ENCODE peak calls at places on chromosomes 16 and 17, in eight cellular contexts. Y is Peyer's patch, H is ovary, V is endothelial cell of umbilical vein, I is breast epithelium, K is GM12878, C is heart left ventricle, O is transverse colon. J is an unnamed sample.

GRCh38 chr16:56349086-56349415 is 76.3 kb downstream of the AMFR start:
- DNase-seq in V (no peak), I (no peak), H (no peak), K (no peak), C (no peak), Y (no peak), O (no peak), J (no peak)

GRCh38 chr16:70747703-70748631 is 53.0 kb downstream of the VAC14 start:
- DNase-seq in Y (no peak), V (no peak), C (no peak), K (no peak), H (no peak), O (no peak), I (peak; percentile 56), J (no peak)

GRCh38 chr17:78787444-78787843 is 5.4 kb upstream of the CYTH1 start:
- DNase-seq in C (no peak), O (no peak), K (no peak), H (no peak), V (no peak), Y (no peak), I (no peak), J (no peak)

GRCh38 chr16:68802190-68802589 is 41.1 kb upstream of the TANGO6 start:
- DNase-seq in C (no peak), I (no peak), Y (no peak), V (no peak), K (no peak), H (no peak), O (no peak), J (no peak)

GRCh38 chr17:30207655-30208054 is 27.8 kb downstream of the SLC6A4 start:
- DNase-seq in V (no peak), O (no peak), K (no peak), Y (no peak), I (no peak), C (no peak), H (no peak), J (no peak)

GRCh38 chr16:49277386-49277742 is 4.3 kb downstream of the CBLN1 start:
- DNase-seq in V (no peak), H (no peak), O (no peak), I (no peak), C (no peak), Y (no peak), K (no peak), J (no peak)

GRCh38 chr16:23284584-23284983 is 17.5 kb upstream of the SCNN1B start:
- DNase-seq in C (no peak), K (no peak), Y (no peak), V (no peak), O (no peak), H (no peak), I (no peak), J (no peak)

GRCh38 chr17:76268015-76268749 is 3.0 kb downstream of the UBALD2 start:
- DNase-seq in Y (peak; percentile 93), C (peak; percentile 81), V (peak; percentile 69), I (peak; percentile 84), H (no peak), O (peak; percentile 84), K (peak; percentile 76), J (peak; percentile 83)

GRCh38 chr16:66247516-66248089 is 118.9 kb upstream of the CDH5 start:
- DNase-seq in V (no peak), O (peak; percentile 19), Y (peak; percentile 56), C (no peak), H (peak; percentile 60), K (no peak), I (no peak), J (peak; percentile 29)

GRCh38 chr16:64051826-64052225 is 1070.0 kb downstream of the CDH11 start:
- DNase-seq in Y (no peak), O (no peak), H (no peak), V (peak; percentile 19), K (no peak), I (no peak), C (no peak), J (no peak)

GRCh38 chr17:43363181-43363925 is 35.4 kb upstream of the ARL4D start:
- DNase-seq in Y (no peak), V (no peak), H (no peak), I (no peak), C (no peak), O (no peak), K (no peak), J (no peak)

GRCh38 chr17:56153215-56153614 is at the start of gene ANKFN1:
- DNase-seq in O (no peak), V (no peak), I (no peak), Y (no peak), C (no peak), H (no peak), K (no peak), J (no peak)

GRCh38 chr16:13510425-13511151 is 409.4 kb upstream of the ERCC4 start:
- DNase-seq in Y (no peak), H (no peak), V (no peak), I (no peak), K (no peak), C (no peak), O (no peak), J (no peak)

GRCh38 chr17:48024149-48025039 is 13.2 kb downstream of the COPZ2 start:
- DNase-seq in I (peak; percentile 46), O (peak; percentile 70), V (no peak), C (peak; percentile 40), Y (peak; percentile 71), K (no peak), H (peak; percentile 56), J (peak; percentile 33)

GRCh38 chr17:72529386-72529785 is 408.6 kb downstream of the SOX9 start:
- DNase-seq in O (no peak), H (no peak), V (no peak), K (no peak), I (no peak), Y (no peak), C (no peak), J (no peak)

GRCh38 chr17:11852911-11853310 is 144.4 kb downstream of the ZNF18 start:
- DNase-seq in Y (no peak), O (no peak), K (no peak), H (no peak), I (no peak), V (no peak), C (no peak), J (no peak)

GRCh38 chr17:57323391-57323790 is 67.1 kb downstream of the MSI2 start:
- DNase-seq in K (no peak), O (no peak), V (no peak), C (no peak), I (no peak), H (no peak), Y (no peak), J (no peak)

GRCh38 chr17:1743094-1743452 is 402 bp downstream of the SERPINF2 start:
- DNase-seq in I (no peak), O (no peak), V (no peak), K (no peak), H (no peak), C (no peak), Y (no peak), J (no peak)

GRCh38 chr17:17042851-17043667 is 802 bp downstream of the MPRIP start:
- DNase-seq in I (no peak), H (peak; percentile 52), K (no peak), C (no peak), O (no peak), V (peak; percentile 64), Y (peak; percentile 53), J (no peak)

GRCh38 chr16:48212033-48212432 is 32.1 kb upstream of the LONP2 start:
- DNase-seq in V (no peak), O (no peak), C (no peak), H (no peak), K (no peak), I (no peak), Y (no peak), J (no peak)

DNA sequence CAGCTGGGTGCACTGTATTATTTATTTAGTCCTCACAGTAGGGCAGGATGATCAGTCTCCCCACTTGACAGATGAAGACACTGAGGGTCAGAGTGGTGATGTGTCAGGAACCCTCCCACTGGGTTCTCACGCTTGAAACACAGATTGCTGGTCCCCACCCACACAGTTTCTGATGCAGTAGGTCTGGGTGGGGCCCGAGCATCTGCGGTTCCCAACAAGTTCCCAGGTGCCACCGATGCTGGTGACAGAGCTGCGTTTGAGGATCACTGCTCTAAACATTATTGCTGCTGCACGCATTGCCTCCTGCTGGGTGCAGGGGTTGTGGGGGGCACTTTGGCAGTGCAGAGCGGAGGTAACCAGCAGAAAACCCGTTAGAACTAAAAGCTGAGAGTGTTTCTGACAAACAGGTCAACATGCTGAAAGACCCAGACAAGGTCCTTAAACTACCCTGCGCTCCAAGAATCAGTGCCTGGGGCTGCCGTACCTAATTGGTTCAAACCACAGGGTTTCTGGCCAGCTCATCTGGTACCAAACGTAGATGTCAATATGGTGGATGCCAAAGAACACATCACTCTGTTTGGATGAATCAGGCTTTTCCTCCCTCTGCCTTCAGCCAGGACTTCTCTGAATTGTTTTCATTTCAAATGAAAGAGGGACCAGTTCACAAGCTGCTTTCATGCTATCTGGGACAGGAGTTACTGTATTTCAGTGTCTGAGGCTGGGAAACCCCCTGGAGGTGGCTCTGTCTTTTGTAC is 76.0 kb downstream of the ABCC1 start:
- DNase-seq in Y (peak; percentile 55), V (peak; percentile 89), C (no peak), I (peak; percentile 40), K (no peak), O (no peak), H (no peak), J (peak; percentile 35)
- TF ChIP-seq POLR2A in Y (no peak), V (peak; percentile 29), C (no peak), I (no peak), K (peak; percentile 16), O (no peak), H (no peak), J (no peak)

GRCh38 chr16:24381470-24382118 is 125.5 kb downstream of the CACNG3 start:
- DNase-seq in K (no peak), V (no peak), Y (no peak), O (no peak), C (no peak), H (no peak), I (no peak), J (no peak)
- H3K9me3 ChIP-seq in K (peaks cover 6% of the 10 kb centered on the region), V (no peaks in the 10 kb centered on the region), Y (peaks cover 11% of the 10 kb centered on the region), O (peaks cover 7% of the 10 kb centered on the region), C (peaks cover 40% of the 10 kb centered on the region), H (no peaks in the 10 kb centered on the region), I (peaks cover 60% of the 10 kb centered on the region), J (no peaks in the 10 kb centered on the region)

GRCh38 chr17:4997302-4998026 is at the start of the genes INCA1 and KIF1C:
- DNase-seq in V (peak; percentile 89), O (peak; percentile 96), H (peak; percentile 96), I (peak; percentile 85), Y (peak; percentile 97), C (peak; percentile 96), K (peak; percentile 42), J (peak; percentile 81)
- TF ChIP-seq POLR2A in V (peak; percentile 73), O (peak; percentile 81), H (peak; percentile 74), I (peak; percentile 71), Y (peak; percentile 73), C (no peak), K (peak; percentile 70), J (peak; percentile 86)

DNA sequence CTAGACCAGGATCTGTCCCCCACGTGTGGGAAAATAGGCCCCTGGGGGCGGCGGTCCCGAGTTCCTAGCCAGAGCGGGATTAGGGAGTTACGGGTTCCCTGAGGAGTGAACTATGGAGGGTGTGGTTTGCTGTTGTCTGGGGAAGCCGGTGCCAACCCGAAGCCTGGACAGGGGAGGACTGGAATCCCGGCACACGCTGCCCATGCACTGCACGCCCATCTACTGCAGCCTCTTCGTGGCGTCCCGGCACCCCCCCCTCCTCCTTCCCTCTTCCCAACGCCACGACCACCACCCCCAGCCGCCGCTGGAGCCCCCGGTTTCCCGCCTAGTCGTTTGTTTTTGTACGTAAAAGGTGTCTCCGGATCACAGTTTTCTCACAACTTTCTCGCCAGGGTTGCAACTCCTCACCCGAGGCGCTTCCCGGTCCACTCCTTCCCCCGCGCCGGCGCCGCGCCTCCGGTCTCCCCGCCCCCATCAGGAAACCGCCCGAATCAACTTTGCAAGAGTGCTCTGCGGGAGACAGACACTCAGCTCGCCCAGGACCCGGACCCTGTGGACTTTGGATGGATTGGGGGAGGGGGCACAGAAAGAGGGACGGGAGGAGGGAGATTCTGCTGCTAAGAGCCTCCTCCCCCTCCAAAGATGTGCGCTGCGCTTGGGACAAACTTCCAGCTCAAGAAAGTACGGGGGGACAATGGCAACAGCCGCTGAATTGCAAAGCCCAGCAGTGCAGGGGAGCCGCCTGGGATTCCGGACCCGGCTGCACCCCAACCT is 1.4 kb upstream of the LHX1 start:
- DNase-seq in I (no peak), H (no peak), Y (no peak), K (no peak), V (no peak), C (no peak), O (no peak), J (no peak)
- H3K9me3 ChIP-seq in I (no peaks in the 10 kb centered on the region), H (no peaks in the 10 kb centered on the region), Y (no peaks in the 10 kb centered on the region), K (no peaks in the 10 kb centered on the region), V (no peaks in the 10 kb centered on the region), C (no peaks in the 10 kb centered on the region), O (no peaks in the 10 kb centered on the region), J (no peaks in the 10 kb centered on the region)

J was measured in tibial nerve.